ENCODE peak calls at places on chromosomes 1 and 21, in seven cellular contexts. B is MCF 10A; H is activated CD8-positive, alpha-beta memory T cell treated with anti-CD3 and anti-CD28 coated beads for 4 hours; I is smooth muscle cell of the brain vasculature; T is Right ventricle myocardium superior; Z is GM19239; V is WTC11. W is an unnamed sample.

GRCh38 chr1:165434264-165434663 is 10.7 kb downstream of the RXRG start:
- DNase-seq in B (no peak), H (no peak), I (no peak), T (no peak), Z (no peak), V (no peak), W (no peak)

GRCh38 chr1:202844935-202845334 is 34.2 kb downstream of the PCAT6 start:
- DNase-seq in B (no peak), H (no peak), I (no peak), T (no peak), Z (no peak), V (no peak), W (no peak)

GRCh38 chr1:168752171-168752570 is 23.2 kb upstream of the DPT start:
- DNase-seq in B (no peak), H (no peak), I (no peak), T (no peak), Z (no peak), V (no peak), W (no peak)

GRCh38 chr1:245419572-245419971 is 264.8 kb downstream of the KIF26B start:
- DNase-seq in B (no peak), H (no peak), I (no peak), T (no peak), Z (no peak), V (no peak), W (no peak)

GRCh38 chr1:178578541-178578940 is 65.6 kb downstream of the TEX35 start:
- DNase-seq in B (no peak), H (no peak), I (no peak), T (no peak), Z (no peak), V (no peak), W (peak; percentile 70)

GRCh38 chr1:67787746-67788145 is 45.5 kb downstream of the GNG12 start:
- DNase-seq in B (no peak), H (no peak), I (no peak), T (no peak), Z (no peak), V (no peak), W (no peak)

GRCh38 chr1:48018799-48019198 is 21.6 kb upstream of the TRABD2B start:
- DNase-seq in B (peak; percentile 87), H (no peak), I (no peak), T (no peak), Z (no peak), V (no peak), W (no peak)

GRCh38 chr1:204075116-204075636 is 2.3 kb downstream of the SOX13 start:
- DNase-seq in B (no peak), H (no peak), I (no peak), T (peak; percentile 55), Z (no peak), V (no peak), W (no peak)

GRCh38 chr1:23562138-23562819 is 3.0 kb upstream of the ID3 start:
- DNase-seq in B (peak; percentile 93), H (no peak), I (peak; percentile 98), T (peak; percentile 98), Z (no peak), V (peak; percentile 93), W (peak; percentile 55)

GRCh38 chr1:180213401-180214177 is 16.5 kb upstream of the LHX4 start:
- DNase-seq in B (no peak), H (no peak), I (no peak), T (no peak), Z (peak; percentile 57), V (peak; percentile 65), W (no peak)

GRCh38 chr1:228837817-228838716 is 102.8 kb downstream of the RHOU start:
- DNase-seq in B (peak; percentile 100), H (no peak), I (peak; percentile 86), T (peak; percentile 51), Z (peak; percentile 40), V (no peak), W (no peak)

GRCh38 chr1:234437423-234438171 is 41.4 kb downstream of the TARBP1 start:
- DNase-seq in B (peak; percentile 34), H (no peak), I (no peak), T (peak; percentile 40), Z (no peak), V (no peak), W (no peak)

GRCh38 chr1:93021539-93022134 is 57.4 kb upstream of the MTF2 start:
- DNase-seq in B (peak; percentile 60), H (no peak), I (no peak), T (no peak), Z (no peak), V (no peak), W (peak; percentile 51)

GRCh38 chr1:7403265-7404045 is 367.6 kb upstream of the VAMP3 start:
- DNase-seq in B (no peak), H (no peak), I (no peak), T (no peak), Z (no peak), V (no peak), W (no peak)

GRCh38 chr1:37846634-37847339 is 12.6 kb downstream of the MTF1 start:
- DNase-seq in B (no peak), H (no peak), I (no peak), T (no peak), Z (no peak), V (no peak), W (peak; percentile 6)

GRCh38 chr1:154983776-154984466 is 777 bp downstream of the FLAD1 start:
- DNase-seq in B (peak; percentile 47), H (no peak), I (no peak), T (no peak), Z (no peak), V (no peak), W (no peak)

GRCh38 chr1:205939690-205940330 is 3.4 kb downstream of the SLC26A9 start:
- DNase-seq in B (peak; percentile 65), H (no peak), I (no peak), T (no peak), Z (no peak), V (peak; percentile 79), W (no peak)

GRCh38 chr1:2809656-2810055 is 8.2 kb upstream of the TTC34 start:
- DNase-seq in B (no peak), H (no peak), I (no peak), T (no peak), Z (no peak), V (no peak), W (no peak)

GRCh38 chr1:184367427-184368038 is 19.3 kb upstream of the C1orf21 start:
- DNase-seq in B (no peak), H (no peak), I (no peak), T (no peak), Z (no peak), V (no peak), W (no peak)

GRCh38 chr1:14362331-14362730 is 236.2 kb upstream of the KAZN start:
- DNase-seq in B (no peak), H (no peak), I (no peak), T (no peak), Z (no peak), V (no peak), W (no peak)

GRCh38 chr1:154725841-154726240 is 117.9 kb upstream of the ADAR start:
- DNase-seq in B (no peak), H (no peak), I (no peak), T (no peak), Z (no peak), V (no peak), W (no peak)

GRCh38 chr1:202569393-202570322 is 140.6 kb downstream of the SYT2 start:
- DNase-seq in B (no peak), H (no peak), I (no peak), T (no peak), Z (no peak), V (no peak), W (no peak)

GRCh38 chr1:1250828-1251284 is 4.3 kb upstream of the C1QTNF12 start:
- DNase-seq in B (peak; percentile 77), H (peak; percentile 53), I (no peak), T (no peak), Z (peak; percentile 71), V (no peak), W (peak; percentile 66)

GRCh38 chr1:173863224-173864151 is 4.3 kb downstream of the GAS5 start:
- DNase-seq in B (peak; percentile 28), H (no peak), I (no peak), T (no peak), Z (no peak), V (no peak), W (no peak)

GRCh38 chr1:178774263-178774662 is 49.2 kb downstream of the RALGPS2 start:
- DNase-seq in B (peak; percentile 54), H (no peak), I (peak; percentile 4), T (no peak), Z (no peak), V (no peak), W (no peak)

GRCh38 chr1:156432109-156433018 is 63.4 kb downstream of the RHBG start:
- DNase-seq in B (no peak), H (no peak), I (no peak), T (no peak), Z (no peak), V (peak; percentile 69), W (no peak)

GRCh38 chr1:7588457-7588827 is 182.7 kb upstream of the VAMP3 start:
- DNase-seq in B (no peak), H (no peak), I (no peak), T (peak; percentile 31), Z (no peak), V (no peak), W (no peak)

GRCh38 chr1:24369801-24370200 is 43.8 kb downstream of the STPG1 start:
- DNase-seq in B (no peak), H (no peak), I (no peak), T (no peak), Z (no peak), V (no peak), W (no peak)

GRCh38 chr1:9807541-9807940 is 16.2 kb downstream of the CLSTN1 start:
- DNase-seq in B (no peak), H (no peak), I (no peak), T (no peak), Z (no peak), V (no peak), W (no peak)

GRCh38 chr21:45236481-45236880 is 51.2 kb downstream of the POFUT2 start:
- DNase-seq in B (peak; percentile 9), H (no peak), I (no peak), T (no peak), Z (no peak), V (no peak), W (no peak)

GRCh38 chr1:208036177-208036808 is 125.4 kb upstream of the CD34 start:
- DNase-seq in B (peak; percentile 56), H (no peak), I (no peak), T (no peak), Z (no peak), V (peak; percentile 29), W (no peak)

GRCh38 chr1:53130878-53131589 is 11.4 kb downstream of the SLC1A7 start:
- DNase-seq in B (no peak), H (no peak), I (no peak), T (no peak), Z (no peak), V (no peak), W (no peak)

GRCh38 chr21:26659181-26659580 is 86.1 kb upstream of the CYYR1 start:
- DNase-seq in B (peak; percentile 9), H (no peak), I (no peak), T (no peak), Z (no peak), V (no peak), W (no peak)